ENCODE peak calls at places on chromosomes 11 and 22, in six cellular contexts. V is stomach, F is cardiac muscle cell, K is body of pancreas, Z is right atrium auricular region, I is SJSA1. M is an unnamed sample.

GRCh38 chr11:45922425-45923082 is at the start of gene LARGE2:
- DNase-seq in V (peak; percentile 78), F (peak; percentile 72), K (peak; percentile 85), Z (no peak), I (peak; percentile 38), M (peak; percentile 15)

GRCh38 chr22:31659246-31659645 is 2.8 kb downstream of the PISD start:
- DNase-seq in V (no peak), F (no peak), K (no peak), Z (no peak), I (no peak), M (no peak)

GRCh38 chr11:1402776-1403620 is 13.3 kb downstream of the BRSK2 start:
- DNase-seq in V (no peak), F (no peak), K (no peak), Z (no peak), I (no peak), M (peak; percentile 28)

GRCh38 chr22:25051073-25051472 is 98.6 kb downstream of the KIAA1671 start:
- DNase-seq in V (no peak), F (no peak), K (no peak), Z (no peak), I (no peak), M (peak; percentile 37)

GRCh38 chr22:31730344-31730711 is 19.6 kb downstream of the PRR14L start:
- DNase-seq in V (no peak), F (no peak), K (no peak), Z (no peak), I (no peak), M (no peak)

GRCh38 chr11:92443109-92443508 is 218.5 kb downstream of the FAT3 start:
- DNase-seq in V (no peak), F (peak; percentile 60), K (no peak), Z (no peak), I (no peak), M (no peak)

GRCh38 chr11:34614334-34615113 is 6.4 kb upstream of the EHF start:
- DNase-seq in V (no peak), F (peak; percentile 23), K (no peak), Z (no peak), I (no peak), M (no peak)

GRCh38 chr22:22342697-22343602 is 98.4 kb downstream of the VPREB1 start:
- DNase-seq in V (peak; percentile 81), F (peak; percentile 14), K (peak; percentile 82), Z (no peak), I (no peak), M (peak; percentile 62)

GRCh38 chr22:46673677-46674236 is 53.6 kb downstream of the GRAMD4 start:
- DNase-seq in V (no peak), F (no peak), K (no peak), Z (no peak), I (no peak), M (no peak)

GRCh38 chr11:47646019-47646418 is 3.7 kb upstream of the MTCH2 start:
- DNase-seq in V (no peak), F (no peak), K (no peak), Z (no peak), I (no peak), M (no peak)

GRCh38 chr22:39206491-39206890 is 38.3 kb downstream of the PDGFB start:
- DNase-seq in V (no peak), F (no peak), K (no peak), Z (no peak), I (peak; percentile 41), M (no peak)

GRCh38 chr11:115678942-115679341 is 174.7 kb upstream of the CADM1 start:
- DNase-seq in V (no peak), F (peak; percentile 74), K (no peak), Z (no peak), I (no peak), M (peak; percentile 25)

GRCh38 chr11:45052361-45052760 is 94.1 kb upstream of the PRDM11 start:
- DNase-seq in V (no peak), F (no peak), K (no peak), Z (no peak), I (no peak), M (no peak)

GRCh38 chr11:64036081-64037026 is 623 bp downstream of the FLRT1 start:
- DNase-seq in V (no peak), F (peak; percentile 54), K (peak; percentile 27), Z (no peak), I (peak; percentile 71), M (peak; percentile 70)

GRCh38 chr11:33366918-33367317 is 109.7 kb downstream of the HIPK3 start:
- DNase-seq in V (no peak), F (no peak), K (no peak), Z (no peak), I (no peak), M (no peak)

GRCh38 chr22:42473484-42474193 is 41.4 kb upstream of the NFAM1 start:
- DNase-seq in V (no peak), F (peak; percentile 69), K (no peak), Z (no peak), I (no peak), M (peak; percentile 24)

GRCh38 chr11:68974421-68975194 is 6.2 kb downstream of the MRGPRD start:
- DNase-seq in V (no peak), F (no peak), K (no peak), Z (no peak), I (peak; percentile 59), M (peak; percentile 15)

GRCh38 chr11:1306186-1307162 is 3.0 kb downstream of the TOLLIP start:
- DNase-seq in V (peak; percentile 20), F (no peak), K (no peak), Z (no peak), I (no peak), M (no peak)

GRCh38 chr11:108906329-108906728 is 241.5 kb downstream of the DDX10 start:
- DNase-seq in V (no peak), F (no peak), K (no peak), Z (no peak), I (no peak), M (no peak)

GRCh38 chr11:34263462-34264186 is 94.2 kb downstream of the ABTB2 start:
- DNase-seq in V (peak; percentile 84), F (no peak), K (peak; percentile 82), Z (peak; percentile 71), I (no peak), M (no peak)

GRCh38 chr11:80320765-80321164 is 879.9 kb upstream of the TENM4 start:
- DNase-seq in V (no peak), F (no peak), K (no peak), Z (no peak), I (no peak), M (no peak)

GRCh38 chr11:63613517-63614135 is 607 bp downstream of the PLAAT3 start:
- DNase-seq in V (peak; percentile 44), F (peak; percentile 56), K (peak; percentile 34), Z (peak; percentile 77), I (peak; percentile 66), M (peak; percentile 87)

GRCh38 chr11:494761-495536 is 12.1 kb downstream of the RNH1 start:
- DNase-seq in V (no peak), F (no peak), K (no peak), Z (no peak), I (no peak), M (peak; percentile 45)

GRCh38 chr22:19510919-19511341 is 13.3 kb downstream of the CLDN5 start:
- DNase-seq in V (no peak), F (no peak), K (no peak), Z (no peak), I (no peak), M (peak; percentile 79)

GRCh38 chr11:1139441-1140066 is 18.2 kb upstream of the MUC5AC start:
- DNase-seq in V (no peak), F (no peak), K (no peak), Z (no peak), I (no peak), M (no peak)

GRCh38 chr11:27459191-27459590 is 13.4 kb downstream of the LGR4 start:
- DNase-seq in V (no peak), F (no peak), K (no peak), Z (no peak), I (no peak), M (no peak)

GRCh38 chr11:104043678-104044239 is 7.3 kb downstream of the DDI1 start:
- DNase-seq in V (no peak), F (no peak), K (no peak), Z (no peak), I (no peak), M (no peak)

GRCh38 chr11:10731064-10731680 is 19.9 kb upstream of the CTR9 start:
- DNase-seq in V (no peak), F (no peak), K (no peak), Z (no peak), I (no peak), M (no peak)

GRCh38 chr11:10730151-10730550 is 20.9 kb upstream of the CTR9 start:
- DNase-seq in V (no peak), F (no peak), K (no peak), Z (no peak), I (no peak), M (no peak)

DNA sequence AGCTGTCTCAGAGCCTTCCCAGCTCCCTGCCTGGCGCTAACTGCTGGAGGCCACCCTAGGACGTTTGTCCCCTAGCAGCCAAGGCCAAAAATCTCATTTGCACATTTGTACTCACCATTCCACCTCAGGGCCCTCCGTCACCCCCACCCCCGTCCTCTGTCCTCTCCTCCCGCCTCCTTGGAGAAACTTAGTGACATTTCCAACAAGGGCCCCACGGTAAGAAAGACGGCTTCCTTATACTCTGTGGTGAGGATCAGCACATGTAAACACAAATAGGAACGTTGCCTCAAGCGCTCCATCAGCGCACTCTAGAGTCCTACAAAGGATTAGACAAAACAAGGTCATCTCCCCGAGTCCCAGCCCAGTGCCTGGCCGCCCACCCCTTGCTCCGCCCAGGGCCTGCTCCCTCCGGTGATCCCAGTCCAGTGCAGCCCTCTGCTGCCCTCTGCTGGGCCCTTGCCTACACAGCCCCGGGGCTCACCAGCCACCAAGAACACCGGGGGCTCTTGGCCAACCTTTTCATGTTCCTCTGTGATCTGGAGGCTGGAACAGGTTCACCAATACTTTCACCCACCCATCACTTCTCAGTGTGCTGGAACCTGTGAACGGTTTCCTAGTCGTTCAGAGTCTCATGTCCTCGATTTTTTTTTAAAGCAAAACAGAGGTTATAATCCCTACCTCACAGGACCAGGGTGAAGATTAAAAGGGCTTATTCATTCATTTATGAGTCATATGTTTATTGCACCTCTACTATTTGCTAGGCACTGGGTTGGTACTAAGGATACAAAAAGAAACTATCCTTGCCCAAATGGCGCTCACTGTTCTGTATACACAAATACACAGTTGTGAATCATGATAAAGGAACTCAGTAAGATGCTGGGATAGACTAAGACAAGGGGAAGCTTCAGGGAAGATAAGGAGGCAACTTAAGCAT is 15.2 kb upstream of the CTR9 start:
- DNase-seq in V (peak; percentile 92), F (peak; percentile 94), K (peak; percentile 88), Z (peak; percentile 96), I (peak; percentile 96), M (peak; percentile 97)
- H3K4me3 ChIP-seq in V (peak overlapping the region; percentile 23), F (no peak overlapping the region), K (no peak overlapping the region), Z (peak overlapping the region; percentile 32), I (peak overlapping the region; percentile 16), M (peak overlapping the region; percentile 48)

GRCh38 chr11:17765381-17766359 is 31.1 kb downstream of the KCNC1 start:
- DNase-seq in V (no peak), F (no peak), K (no peak), Z (no peak), I (no peak), M (peak; percentile 54)
- H3K27ac ChIP-seq in V (no peak overlapping the region), F (no peak overlapping the region), K (no peak overlapping the region), Z (no peak overlapping the region), I (no peak overlapping the region), M (no peak overlapping the region)

GRCh38 chr11:3153291-3153861 is 11.7 kb downstream of the OSBPL5 start:
- DNase-seq in V (no peak), F (no peak), K (no peak), Z (peak; percentile 88), I (peak; percentile 93), M (no peak)
- H3K4me3 ChIP-seq in V (no peak overlapping the region), F (no peak overlapping the region), K (no peak overlapping the region), Z (no peak overlapping the region), I (no peak overlapping the region), M (no peak overlapping the region)

DNA sequence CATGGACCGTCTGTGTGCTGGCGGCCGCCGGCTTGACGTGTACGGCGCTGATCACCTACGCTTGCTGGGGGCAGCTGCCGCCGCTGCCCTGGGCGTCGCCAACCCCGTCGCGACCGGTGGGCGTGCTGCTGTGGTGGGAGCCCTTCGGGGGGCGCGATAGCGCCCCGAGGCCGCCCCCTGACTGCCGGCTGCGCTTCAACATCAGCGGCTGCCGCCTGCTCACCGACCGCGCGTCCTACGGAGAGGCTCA is 786 bp downstream of the FUT4 start:
- DNase-seq in V (no peak), F (no peak), K (no peak), Z (no peak), I (no peak), M (no peak)
- H3K27ac ChIP-seq in V (peak overlapping the region; percentile 96), F (no peak overlapping the region), K (peak overlapping the region; percentile 100), Z (peak overlapping the region; percentile 96), I (peak overlapping the region; percentile 92), M (no peak overlapping the region)

M was measured in SJCRH30.